ENCODE peak calls at places on chromosomes 12 and 14, in five cellular contexts. Q, F, J, S and B are unnamed samples.

GRCh38 chr12:79673334-79673733 is 17.4 kb downstream of the PAWR start:
- DNase-seq in S (no peak), J (peak), Q (no peak), F (no peak), B (no peak)

GRCh38 chr12:27969011-27969900 is 3.3 kb downstream of the PTHLH start:
- DNase-seq in Q (no peak), S (no peak), J (peak), F (peak), B (no peak)

GRCh38 chr12:112380663-112381420 is 1.4 kb downstream of the HECTD4 start:
- DNase-seq in S (no peak), J (peak), Q (no peak), F (peak), B (no peak)

GRCh38 chr12:109744026-109744425 is 30.4 kb downstream of the FAM222A start:
- DNase-seq in Q (no peak), F (no peak), S (no peak), J (no peak), B (no peak)

GRCh38 chr12:10364839-10365681 is 24.8 kb downstream of the KLRK1 start:
- DNase-seq in Q (no peak), F (no peak), S (peak), J (peak), B (peak)

GRCh38 chr12:78928200-78929074 is 63.9 kb downstream of the SYT1 start:
- DNase-seq in F (no peak), S (no peak), Q (no peak), J (no peak), B (peak)

GRCh38 chr12:45220366-45220931 is 4.6 kb downstream of the ANO6 start:
- DNase-seq in F (no peak), J (no peak), Q (no peak), S (no peak), B (no peak)

GRCh38 chr14:63878052-63878451 is 25.2 kb downstream of the SYNE2 start:
- DNase-seq in S (no peak), Q (no peak), F (no peak), J (no peak), B (no peak)

GRCh38 chr14:57087841-57088240 is 180.9 kb downstream of the EXOC5 start:
- DNase-seq in J (no peak), F (no peak), Q (no peak), S (no peak), B (no peak)

GRCh38 chr12:120439646-120440247 is 1.8 kb downstream of the COX6A1 start:
- DNase-seq in J (peak), Q (peak), F (peak), S (peak), B (peak)

GRCh38 chr14:95533822-95534221 is 1.0 kb upstream of the GLRX5 start:
- DNase-seq in F (no peak), J (peak), Q (no peak), S (no peak), B (no peak)

GRCh38 chr14:59055439-59056045 is 132.9 kb upstream of the DAAM1 start:
- DNase-seq in J (peak), F (no peak), S (peak), Q (peak), B (peak)

GRCh38 chr14:62329427-62329826 is 567.2 kb downstream of the SNAPC1 start:
- DNase-seq in Q (no peak), S (no peak), F (no peak), J (no peak), B (no peak)

GRCh38 chr12:51475543-51475942 is 50.9 kb downstream of the SLC4A8 start:
- DNase-seq in S (no peak), F (no peak), Q (no peak), J (no peak), B (no peak)

GRCh38 chr12:31482816-31483215 is 108.1 kb downstream of the DENND5B start:
- DNase-seq in J (no peak), S (no peak), Q (no peak), F (no peak), B (no peak)

GRCh38 chr14:99415496-99416281 is 65.0 kb downstream of the SETD3 start:
- DNase-seq in S (peak), F (no peak), Q (peak), J (peak), B (peak)

GRCh38 chr12:51898937-51899336 is 8.4 kb upstream of the ACVRL1 start:
- DNase-seq in F (no peak), J (no peak), S (no peak), Q (no peak), B (no peak)

GRCh38 chr12:14850929-14851663 is 7.8 kb upstream of the ART4 start:
- DNase-seq in J (no peak), Q (no peak), S (peak), F (no peak), B (no peak)

GRCh38 chr12:46649433-46649832 is 176.4 kb downstream of the SLC38A4 start:
- DNase-seq in F (no peak), J (no peak), S (no peak), Q (no peak), B (no peak)

GRCh38 chr12:122093098-122093883 is 14.7 kb downstream of the MLXIP start:
- DNase-seq in Q (no peak), J (no peak), F (no peak), S (no peak), B (no peak)

GRCh38 chr12:90342081-90342480 is 612.9 kb downstream of the CCER1 start:
- DNase-seq in Q (no peak), J (no peak), F (no peak), S (no peak), B (no peak)

GRCh38 chr12:13981296-13981962 is at the start of gene GRIN2B:
- DNase-seq in Q (no peak), F (peak), S (no peak), J (peak), B (no peak)

GRCh38 chr12:3988519-3989217 is 115.5 kb upstream of the PARP11 start:
- DNase-seq in S (peak), Q (no peak), J (no peak), F (no peak), B (no peak)

GRCh38 chr12:89160716-89161123 is 191.6 kb downstream of the DUSP6 start:
- DNase-seq in F (no peak), S (no peak), Q (no peak), J (no peak), B (no peak)

GRCh38 chr12:38823314-38823713 is 82.1 kb downstream of the CPNE8 start:
- DNase-seq in F (no peak), J (no peak), S (no peak), Q (no peak), B (no peak)

GRCh38 chr12:93137656-93138612 is 208.8 kb upstream of the EEA1 start:
- DNase-seq in J (no peak), Q (peak), S (no peak), F (no peak), B (no peak)

GRCh38 chr14:72804653-72805180 is 89.2 kb downstream of the DPF3 start:
- DNase-seq in F (no peak), J (peak), Q (no peak), S (no peak), B (no peak)

GRCh38 chr12:131375972-131376345 is 334.9 kb upstream of the SFSWAP start:
- DNase-seq in J (no peak), F (no peak), S (no peak), Q (no peak), B (no peak)

GRCh38 chr12:48489012-48489411 is 6.7 kb downstream of the C12orf54 start:
- DNase-seq in J (no peak), S (peak), Q (no peak), F (no peak), B (no peak)
- TF ChIP-seq CREB1 in J (no peak), S (peak), Q (no peak), F (no peak), B (no peak)

GRCh38 chr12:6761849-6762248 is 4.3 kb upstream of the PTMS start:
- DNase-seq in J (no peak), S (no peak), Q (no peak), F (no peak), B (no peak)

GRCh38 chr12:6763380-6763779 is 2.8 kb upstream of the PTMS start:
- DNase-seq in S (no peak), J (no peak), Q (no peak), F (no peak), B (no peak)

GRCh38 chr12:6758511-6758910 is 5.6 kb upstream of the MLF2 start:
- DNase-seq in Q (no peak), F (no peak), J (peak), S (no peak), B (no peak)

GRCh38 chr12:6757028-6757689 is 4.2 kb upstream of the MLF2 start:
- DNase-seq in J (no peak), Q (no peak), F (no peak), S (no peak), B (no peak)

DNA sequence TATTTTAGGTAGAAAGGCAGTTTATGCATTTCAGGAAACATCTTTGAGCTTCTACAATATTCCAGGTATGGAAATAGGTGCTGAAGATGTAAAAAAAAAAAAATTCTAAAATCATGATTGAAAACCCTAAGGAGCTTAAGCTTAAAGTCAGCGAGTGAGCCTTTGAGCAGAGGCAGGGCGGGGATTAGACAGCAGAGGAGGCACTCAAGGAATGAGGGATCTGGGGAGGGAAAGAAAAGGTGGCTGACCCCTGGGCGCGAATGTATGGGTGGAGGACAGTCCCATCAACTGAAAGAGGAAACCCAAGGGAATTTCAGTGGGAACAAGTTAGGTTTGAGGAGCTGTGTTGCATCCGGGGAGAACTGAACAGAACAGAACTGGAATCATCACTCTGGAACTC is 6.4 kb upstream of the PTMS start:
- DNase-seq in J (no peak), F (no peak), S (no peak), Q (no peak), B (no peak)
- H2AFZ ChIP-seq in J (no peak), F (no peak), S (no peak), Q (no peak), B (no peak)

GRCh38 chr12:124579921-124580517 is 12.6 kb upstream of the NCOR2 start:
- DNase-seq in Q (no peak), J (no peak), F (no peak), S (no peak), B (no peak)

GRCh38 chr12:124581299-124581698 is 13.9 kb upstream of the NCOR2 start:
- DNase-seq in S (no peak), Q (no peak), F (no peak), J (no peak), B (no peak)

GRCh38 chr12:124578854-124579253 is 11.4 kb upstream of the NCOR2 start:
- DNase-seq in F (no peak), Q (no peak), S (no peak), J (no peak), B (no peak)

GRCh38 chr12:124583854-124584253 is 16.4 kb upstream of the NCOR2 start:
- DNase-seq in Q (peak), F (no peak), J (no peak), S (no peak), B (peak)

DNA sequence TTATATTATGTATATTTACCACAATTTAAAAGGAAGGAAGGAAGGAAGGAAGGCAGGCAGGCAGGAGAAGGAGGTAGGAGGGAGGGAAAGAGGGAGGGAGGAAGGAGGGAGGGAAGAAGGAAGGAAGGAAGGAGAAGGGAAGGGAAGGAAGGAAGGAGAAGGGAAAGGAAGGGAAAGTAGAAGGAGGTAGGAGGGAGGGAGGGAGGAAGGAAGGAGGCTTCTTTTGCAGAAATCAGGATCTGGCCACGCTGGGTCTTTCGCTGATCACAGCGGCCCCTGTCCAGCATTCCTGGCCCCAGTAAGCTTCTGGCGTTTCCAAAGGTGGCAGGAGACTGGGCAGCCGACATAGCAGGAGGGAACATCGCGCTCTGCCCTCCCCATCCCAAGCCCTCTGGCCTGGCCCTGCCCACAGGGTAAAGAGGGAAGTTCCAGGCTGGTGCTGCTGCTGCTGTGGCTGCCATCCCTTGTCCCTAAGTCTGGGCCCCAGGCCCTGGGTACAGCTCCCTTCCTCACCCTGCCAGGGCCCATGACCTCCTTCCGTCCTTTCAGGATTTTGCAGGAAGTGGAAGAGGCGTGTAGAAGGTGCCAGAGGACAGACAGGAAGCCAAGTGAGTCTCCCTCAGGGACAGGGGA is 14.5 kb upstream of the NCOR2 start:
- DNase-seq in J (no peak), F (no peak), S (no peak), Q (no peak), B (no peak)
- TF ChIP-seq CREB1 in J (no peak), F (no peak), S (no peak), Q (no peak), B (no peak)

GRCh38 chr14:49017451-49017850 is 568.7 kb downstream of the RPS29 start:
- DNase-seq in J (no peak), Q (no peak), S (no peak), F (no peak), B (no peak)

GRCh38 chr14:49019467-49020100 is 566.6 kb downstream of the RPS29 start:
- DNase-seq in F (no peak), S (no peak), J (no peak), Q (no peak), B (no peak)
- H2AFZ ChIP-seq in F (peak), S (no peak), J (no peak), Q (no peak), B (no peak)

DNA sequence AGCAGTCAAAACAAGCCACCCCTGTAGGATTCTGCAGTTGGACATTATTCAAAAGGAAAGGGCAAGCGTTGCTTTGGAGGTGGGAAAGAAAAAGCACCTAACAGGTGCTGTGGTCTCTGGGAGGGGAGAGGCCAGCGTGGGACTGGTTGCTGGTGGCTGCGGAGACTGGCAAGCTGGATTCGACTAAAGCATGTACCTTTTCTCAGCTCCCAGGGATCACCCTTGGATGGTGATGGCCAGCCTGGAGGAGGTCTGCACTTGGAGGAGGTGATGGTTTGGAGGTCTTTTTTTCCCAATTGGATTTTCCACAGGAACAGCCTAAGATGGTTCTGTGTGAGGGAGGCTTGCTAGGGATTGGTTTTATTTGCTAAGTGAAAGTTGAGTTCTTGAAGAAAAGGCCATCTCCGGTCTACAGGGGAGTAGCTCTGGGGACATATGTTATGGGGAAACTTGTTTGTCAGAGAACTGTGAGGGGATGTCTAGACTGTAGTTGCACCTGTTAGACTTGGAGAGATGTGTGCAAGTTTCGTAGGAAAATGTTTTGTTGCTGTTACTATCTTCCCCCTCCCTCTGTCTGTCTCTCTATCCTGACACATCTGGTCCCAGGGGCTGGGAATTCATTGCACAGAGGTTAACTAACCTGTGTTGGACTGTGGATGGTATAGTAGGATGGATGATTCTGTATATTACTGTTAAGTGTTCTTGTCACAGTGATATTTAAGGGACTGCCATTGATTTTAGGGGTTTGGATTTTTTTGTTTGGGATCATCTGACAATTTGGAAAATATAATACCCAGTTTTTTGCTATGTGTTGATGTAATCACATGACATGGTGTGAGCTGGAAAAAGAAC is 2.2 kb downstream of the DYRK2 start:
- DNase-seq in J (no peak), Q (no peak), S (no peak), F (no peak), B (no peak)
- TF ChIP-seq CREB1 in J (no peak), Q (no peak), S (no peak), F (no peak), B (no peak)

DNA sequence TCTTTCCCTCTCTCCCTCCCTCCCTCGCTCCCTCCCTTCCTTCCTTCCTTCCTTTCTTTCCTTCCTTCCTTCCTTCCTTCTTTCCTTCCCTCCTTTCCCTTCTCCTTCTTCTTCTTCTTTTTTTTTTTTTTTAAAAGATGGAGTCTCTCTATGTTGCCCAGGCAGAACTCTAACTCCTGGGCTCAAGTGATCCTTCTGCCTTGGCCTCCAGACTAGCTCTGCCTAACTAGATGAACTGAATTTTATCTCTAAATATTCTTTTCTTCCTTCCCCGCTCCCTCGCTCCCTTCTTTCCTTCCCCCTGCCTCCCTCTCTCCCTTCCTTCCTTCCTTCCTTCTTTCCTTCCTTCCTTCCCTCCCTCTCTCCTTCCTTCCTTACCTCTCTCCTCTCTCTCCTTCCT is 170.5 kb upstream of the LHX5 start:
- DNase-seq in S (no peak), Q (no peak), F (no peak), J (no peak), B (no peak)
- H2AFZ ChIP-seq in S (no peak), Q (no peak), F (no peak), J (no peak), B (no peak)

DNA sequence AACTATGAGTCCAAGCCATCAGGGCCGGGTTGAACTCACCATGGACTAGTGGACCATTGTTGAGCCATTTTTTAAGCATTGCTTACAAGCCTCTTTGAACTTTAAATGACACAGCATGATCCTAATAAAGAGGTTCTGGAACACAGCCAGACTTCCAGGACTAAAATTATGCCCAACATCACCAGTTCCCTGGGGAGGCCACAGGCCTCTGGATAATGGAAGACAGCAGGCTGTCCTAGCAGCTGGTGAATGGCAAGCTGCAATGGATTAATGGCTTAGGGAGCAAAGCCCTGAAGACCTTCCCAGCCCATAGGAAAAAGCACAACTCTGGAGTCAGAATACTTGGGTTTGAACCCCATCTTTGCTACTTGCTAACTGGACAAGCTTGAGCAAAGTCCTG is 71.3 kb downstream of the FLRT2 start:
- DNase-seq in F (no peak), Q (no peak), S (no peak), J (no peak), B (no peak)
- TF ChIP-seq CREB1 in F (no peak), Q (no peak), S (no peak), J (no peak), B (no peak)

GRCh38 chr12:114405199-114405448 is 820 bp downstream of the TBX5 start:
- DNase-seq in Q (no peak), F (no peak), S (no peak), J (no peak), B (no peak)
- H2AFZ ChIP-seq in Q (no peak), F (no peak), S (no peak), J (no peak), B (no peak)

DNA sequence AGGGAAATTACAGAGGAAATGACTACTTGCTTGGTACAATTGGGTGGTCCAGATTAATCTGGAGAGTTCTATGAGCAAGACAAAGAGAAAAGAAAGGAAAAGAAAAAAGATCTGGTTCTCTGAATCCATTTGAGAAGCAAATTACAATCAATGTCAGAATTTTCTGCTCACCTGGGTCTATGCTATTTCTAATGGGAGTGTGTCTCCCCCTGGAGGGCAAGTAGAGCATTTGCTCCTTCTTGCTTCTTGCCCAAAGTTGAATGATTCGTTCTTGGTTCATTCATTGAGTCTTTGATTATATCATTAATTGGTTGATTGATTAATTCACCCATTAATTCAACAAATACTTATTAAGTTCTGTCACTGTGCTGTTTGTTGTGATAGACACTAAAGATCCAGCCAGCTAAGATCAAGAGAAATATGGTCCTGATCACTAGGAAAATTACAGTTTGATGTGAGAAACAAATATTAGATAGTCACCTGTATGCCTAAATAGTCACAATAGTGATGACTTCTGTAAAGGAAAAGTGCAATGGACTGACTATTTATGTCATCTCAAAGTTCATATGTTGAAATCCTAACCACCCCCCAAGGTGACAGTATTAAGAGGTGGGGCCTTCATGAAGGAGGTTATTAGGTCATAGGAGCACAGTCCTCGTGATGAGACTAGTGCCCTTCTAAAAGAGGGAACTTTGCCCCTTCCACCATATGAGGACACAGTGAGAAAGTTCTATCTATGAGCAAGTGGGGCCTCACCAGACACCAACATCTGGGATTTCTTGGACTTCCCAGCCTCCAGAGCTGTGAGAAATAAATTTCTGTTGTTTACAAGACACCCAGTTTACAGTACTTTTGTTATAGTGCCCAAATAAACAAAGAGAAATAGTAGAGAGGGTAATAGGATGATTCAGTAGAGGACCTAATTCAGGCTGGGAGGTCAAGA is 8.0 kb upstream of the ASB8 start:
- DNase-seq in Q (peak), J (peak), S (peak), F (no peak), B (peak)
- TF ChIP-seq CREB1 in Q (no peak), J (no peak), S (no peak), F (no peak), B (no peak)